ENCODE peak calls at places on chromosome 19, in ten cellular contexts. B, O, W, N, L, Y, G, F, P and J are unnamed samples.

GRCh38 chr19:52942371-52943133 is 19.3 kb upstream of the ZNF888 start:
- DNase-seq in W (peak), B (peak), G (peak), O (peak), F (peak), L (peak), Y (peak), N (peak), P (peak), J (no peak)

GRCh38 chr19:50705422-50706019 is 14.1 kb downstream of the SHANK1 start:
- DNase-seq in F (peak), O (no peak), W (no peak), N (no peak), G (peak), L (peak), B (peak), P (peak), Y (no peak), J (no peak)

GRCh38 chr19:5936308-5936980 is 22.4 kb downstream of the CAPS start:
- DNase-seq in G (no peak), F (no peak), Y (no peak), B (no peak), L (no peak), O (no peak), N (no peak), P (no peak), W (no peak), J (no peak)

GRCh38 chr19:29086182-29086581 is 126.8 kb downstream of the UQCRFS1 start:
- DNase-seq in O (no peak), B (no peak), F (no peak), Y (no peak), P (no peak), W (no peak), L (no peak), N (no peak), G (no peak), J (no peak)

GRCh38 chr19:31145909-31146453 is 203.3 kb downstream of the TSHZ3 start:
- DNase-seq in W (no peak), L (no peak), N (no peak), B (no peak), P (no peak), O (no peak), Y (no peak), F (no peak), G (no peak), J (no peak)

GRCh38 chr19:46017095-46017429 is 5.8 kb downstream of the PGLYRP1 start:
- DNase-seq in W (no peak), N (no peak), O (no peak), P (no peak), F (no peak), L (no peak), Y (no peak), B (no peak), G (no peak), J (no peak)

GRCh38 chr19:35135389-35135909 is 590 bp upstream of the LGI4 start:
- DNase-seq in P (peak), G (peak), L (peak), F (peak), B (peak), O (peak), N (no peak), W (peak), Y (peak), J (no peak)

GRCh38 chr19:41427647-41428480 is 690 bp upstream of the B3GNT8 start:
- DNase-seq in B (peak), N (no peak), G (peak), P (no peak), Y (peak), W (no peak), O (peak), F (peak), L (peak), J (no peak)

GRCh38 chr19:5138606-5139594 is 170.0 kb downstream of the KDM4B start:
- DNase-seq in F (no peak), Y (no peak), P (peak), L (peak), W (no peak), N (no peak), B (no peak), G (no peak), O (no peak), J (no peak)

GRCh38 chr19:58577581-58578429 is 4.7 kb upstream of the MZF1 start:
- DNase-seq in L (no peak), N (no peak), W (no peak), O (peak), G (peak), B (no peak), P (no peak), Y (no peak), F (no peak), J (no peak)

GRCh38 chr19:41668315-41668714 is 19.8 kb downstream of the CEACAM7 start:
- DNase-seq in N (no peak), O (no peak), W (no peak), Y (no peak), P (no peak), F (no peak), L (no peak), B (no peak), G (no peak), J (no peak)

GRCh38 chr19:862529-863304 is 3.3 kb downstream of the CFD start:
- DNase-seq in O (no peak), G (peak), B (peak), F (no peak), L (peak), P (peak), Y (peak), N (no peak), W (no peak), J (no peak)

GRCh38 chr19:13530720-13531119 is 24.4 kb upstream of the CACNA1A start:
- DNase-seq in F (no peak), B (peak), L (no peak), Y (no peak), G (peak), W (no peak), O (no peak), N (no peak), P (no peak), J (no peak)

GRCh38 chr19:35084078-35084762 is 31.4 kb upstream of the FXYD3 start:
- DNase-seq in B (no peak), L (no peak), P (no peak), N (no peak), Y (no peak), O (no peak), F (no peak), G (no peak), W (no peak), J (no peak)

GRCh38 chr19:43618921-43619261 is 538 bp downstream of the ZNF428 start:
- DNase-seq in B (no peak), G (no peak), F (peak), Y (no peak), L (peak), O (no peak), N (no peak), P (no peak), W (peak), J (no peak)

GRCh38 chr19:17402982-17403855 is 2.2 kb downstream of the BST2 start:
- DNase-seq in B (peak), W (no peak), L (peak), N (no peak), Y (no peak), F (no peak), G (peak), O (no peak), P (no peak), J (no peak)

GRCh38 chr19:10823690-10824089 is 12.3 kb downstream of the TMED1 start:
- DNase-seq in B (no peak), F (no peak), O (peak), G (no peak), W (no peak), Y (no peak), N (no peak), L (no peak), P (no peak), J (no peak)

GRCh38 chr19:13149628-13150186 is 468 bp downstream of the STX10 start:
- DNase-seq in F (peak), W (no peak), Y (peak), N (no peak), O (peak), G (peak), B (peak), P (peak), L (peak), J (no peak)

DNA sequence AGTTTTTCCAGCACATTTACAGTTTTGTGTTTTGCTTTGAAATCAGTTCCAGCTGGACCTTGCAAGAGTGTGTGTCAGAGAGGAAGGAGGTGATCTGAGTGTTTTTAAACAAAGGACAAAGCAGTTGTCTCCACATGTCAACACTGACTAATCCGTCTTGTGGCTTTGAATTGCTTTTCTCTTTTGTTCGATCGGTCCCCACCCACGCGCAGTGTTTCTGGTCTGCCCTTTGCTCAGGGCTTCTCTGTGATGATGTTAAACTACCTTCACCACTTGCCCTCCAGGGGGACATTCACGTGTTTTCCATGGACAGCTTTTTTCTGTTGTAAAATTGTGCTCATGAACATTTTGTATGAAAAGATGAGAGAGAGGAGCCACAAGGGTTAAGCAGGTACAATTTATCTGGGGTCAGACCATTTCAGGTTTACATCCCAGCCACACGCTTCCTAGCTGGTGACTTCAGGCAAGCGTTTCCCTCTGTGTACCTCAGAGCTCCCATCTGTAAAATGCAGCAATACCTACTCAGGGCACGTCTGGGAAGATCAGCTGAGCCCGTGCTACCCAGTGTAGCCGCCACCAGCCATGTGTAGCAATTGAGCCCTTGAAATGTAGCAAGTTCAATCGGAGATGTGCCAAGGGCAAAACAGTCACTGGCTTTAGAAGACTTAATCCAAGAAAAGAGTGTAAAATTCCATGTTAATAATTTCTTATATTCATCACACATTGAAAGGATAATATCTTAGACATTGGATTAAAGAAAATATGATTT is 13.5 kb upstream of the PLA2G4C start:
- DNase-seq in G (no peak), B (no peak), Y (no peak), L (peak), O (no peak), F (peak), W (no peak), N (no peak), P (peak), J (no peak)
- TF ChIP-seq CTCF in G (peak), B (no peak), Y (no peak), L (peak), O (no peak), F (peak), W (no peak), N (no peak), P (peak), J (peak)

GRCh38 chr19:55820037-55820436 is 11.8 kb downstream of the NLRP11 start:
- DNase-seq in G (no peak), Y (no peak), P (no peak), L (no peak), W (no peak), B (no peak), F (no peak), O (no peak), N (no peak), J (no peak)
- H3K4me3 ChIP-seq in G (no peak), Y (no peak), P (no peak), L (no peak), W (no peak), B (no peak), F (no peak), O (no peak), N (no peak), J (no peak)

GRCh38 chr19:44969437-44969836 is 14.3 kb downstream of the CLPTM1 start:
- DNase-seq in B (no peak), W (no peak), O (no peak), P (no peak), N (no peak), G (no peak), F (no peak), Y (no peak), L (no peak), J (no peak)
- TF ChIP-seq CTCF in B (no peak), W (no peak), O (no peak), P (no peak), N (no peak), G (no peak), F (no peak), Y (no peak), L (no peak), J (no peak)

GRCh38 chr19:18650048-18650435 is 13.2 kb downstream of the KLHL26 start:
- DNase-seq in F (peak), P (peak), W (no peak), N (no peak), B (no peak), L (no peak), G (peak), O (peak), Y (peak), J (no peak)

GRCh38 chr19:18647807-18648206 is 11.0 kb downstream of the KLHL26 start:
- DNase-seq in G (no peak), O (no peak), B (no peak), P (no peak), N (no peak), F (no peak), W (no peak), L (no peak), Y (no peak), J (no peak)

GRCh38 chr19:18650468-18651001 is 13.7 kb downstream of the KLHL26 start:
- DNase-seq in L (no peak), G (peak), Y (peak), O (peak), F (peak), W (no peak), P (peak), B (no peak), N (no peak), J (no peak)

GRCh38 chr19:18648971-18649310 is 12.1 kb downstream of the KLHL26 start:
- DNase-seq in Y (no peak), W (no peak), F (no peak), P (no peak), N (no peak), L (no peak), G (peak), B (no peak), O (no peak), J (no peak)

DNA sequence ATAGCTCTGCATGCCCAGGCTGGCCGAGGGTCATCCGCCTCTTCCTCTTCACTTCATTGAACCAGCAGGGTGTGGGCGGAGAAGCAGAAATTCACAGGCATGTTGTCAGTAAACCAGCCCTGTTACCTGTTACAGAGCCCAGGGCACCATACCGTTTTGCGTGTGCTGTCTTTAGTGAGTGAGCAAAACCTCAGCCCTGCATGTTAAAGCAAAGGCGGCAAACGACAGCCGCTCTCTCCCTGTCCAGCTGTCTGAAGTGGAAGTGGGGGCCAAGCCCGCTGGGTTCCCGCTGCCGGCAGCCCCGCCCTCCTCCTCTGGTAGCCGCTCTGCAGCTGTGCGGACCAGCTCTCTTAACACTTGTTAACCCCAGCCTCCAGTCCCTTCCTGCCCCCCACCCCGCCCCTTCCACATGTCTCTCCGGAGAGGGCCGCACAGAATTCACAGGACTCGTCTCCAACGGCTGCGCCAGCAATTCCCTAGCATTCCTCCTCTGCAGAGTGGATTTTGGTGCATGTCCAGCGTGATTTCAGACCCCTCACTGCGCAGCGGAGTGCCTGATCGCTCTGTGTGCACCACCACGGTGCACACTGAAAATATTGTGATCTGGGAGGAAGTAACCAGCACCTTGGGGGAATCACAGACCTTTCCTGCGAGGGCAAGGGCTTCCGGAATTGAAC is 12.7 kb downstream of the KLHL26 start:
- DNase-seq in N (no peak), G (peak), B (no peak), W (peak), F (peak), P (peak), L (peak), Y (no peak), O (peak), J (no peak)
- H3K4me3 ChIP-seq in N (no peak), G (peak), B (no peak), W (peak), F (no peak), P (no peak), L (no peak), Y (no peak), O (peak), J (no peak)

GRCh38 chr19:7088999-7089398 is 19.5 kb downstream of the ZNF557 start:
- DNase-seq in N (no peak), F (no peak), W (no peak), G (no peak), L (no peak), Y (no peak), P (no peak), O (no peak), B (no peak), J (no peak)
- TF ChIP-seq CTCF in N (no peak), F (no peak), W (no peak), G (no peak), L (no peak), Y (no peak), P (no peak), O (no peak), B (no peak), J (no peak)